ENCODE peak calls at places on chromosome 20, in seven cellular contexts. T is osteocyte; D is AML-193; A is stimulated activated CD4-positive, alpha-beta T cell treated with anti-CD3 and anti-CD28 coated beads, Interleukin-2, amount 100 ng/mL, for 48 hours; E is fibroblast of lung; U is posterior vena cava; K is Panc1. F is an unnamed sample.

GRCh38 chr20:23879811-23880374 is 345 bp upstream of the CST5 start:
- DNase-seq in T (no peak), D (no peak), A (no peak), E (no peak), U (no peak), K (no peak), F (peak; percentile 87)

GRCh38 chr20:62822788-62823651 is 6.2 kb downstream of the COL9A3 start:
- DNase-seq in T (no peak), D (peak; percentile 43), A (no peak), E (no peak), U (no peak), K (peak; percentile 55), F (no peak)

GRCh38 chr20:53926428-53927028 is 143.9 kb downstream of the BCAS1 start:
- DNase-seq in T (no peak), D (peak; percentile 56), A (no peak), E (peak; percentile 65), U (no peak), K (peak; percentile 98), F (no peak)

GRCh38 chr20:24986436-24987015 is 6.0 kb downstream of the APMAP start:
- DNase-seq in T (peak; percentile 49), D (no peak), A (no peak), E (no peak), U (no peak), K (no peak), F (no peak)

GRCh38 chr20:43563429-43563828 is 4.6 kb downstream of the SGK2 start:
- DNase-seq in T (no peak), D (no peak), A (no peak), E (peak; percentile 45), U (no peak), K (no peak), F (no peak)

GRCh38 chr20:35146299-35146921 is 726 bp downstream of the EDEM2 start:
- DNase-seq in T (no peak), D (peak; percentile 2), A (no peak), E (no peak), U (peak; percentile 71), K (no peak), F (no peak)

GRCh38 chr20:40506567-40506966 is 182.5 kb downstream of the MAFB start:
- DNase-seq in T (peak; percentile 90), D (peak; percentile 98), A (no peak), E (peak; percentile 99), U (peak; percentile 98), K (no peak), F (peak; percentile 94)

GRCh38 chr20:48716086-48716485 is 111.7 kb downstream of the PREX1 start:
- DNase-seq in T (no peak), D (no peak), A (peak; percentile 31), E (no peak), U (no peak), K (no peak), F (no peak)

GRCh38 chr20:22805970-22806369 is 221.6 kb upstream of the FOXA2 start:
- DNase-seq in T (no peak), D (no peak), A (no peak), E (no peak), U (no peak), K (no peak), F (no peak)

GRCh38 chr20:57619053-57619831 is 984 bp downstream of the ZBP1 start:
- DNase-seq in T (no peak), D (peak; percentile 29), A (peak; percentile 49), E (no peak), U (peak; percentile 86), K (no peak), F (no peak)

GRCh38 chr20:25576783-25577530 is 8.4 kb downstream of the NINL start:
- DNase-seq in T (no peak), D (no peak), A (no peak), E (no peak), U (peak; percentile 50), K (no peak), F (no peak)

GRCh38 chr20:20289331-20289730 is 78.6 kb upstream of the INSM1 start:
- DNase-seq in T (no peak), D (no peak), A (no peak), E (no peak), U (no peak), K (no peak), F (no peak)

GRCh38 chr20:20009784-20010253 is 7.3 kb upstream of the NAA20 start:
- DNase-seq in T (no peak), D (no peak), A (no peak), E (no peak), U (no peak), K (no peak), F (no peak)

GRCh38 chr20:52087471-52087870 is 104.1 kb downstream of the ZFP64 start:
- DNase-seq in T (no peak), D (no peak), A (no peak), E (no peak), U (no peak), K (no peak), F (no peak)

GRCh38 chr20:51631011-51631950 is 88.8 kb upstream of the NFATC2 start:
- DNase-seq in T (no peak), D (peak; percentile 69), A (peak; percentile 38), E (peak; percentile 99), U (peak; percentile 84), K (peak; percentile 85), F (peak; percentile 93)

GRCh38 chr20:53149184-53149651 is 177.1 kb downstream of the TSHZ2 start:
- DNase-seq in T (no peak), D (no peak), A (no peak), E (no peak), U (no peak), K (no peak), F (no peak)

GRCh38 chr20:63955281-63955845 is 853 bp downstream of the UCKL1 start:
- DNase-seq in T (no peak), D (peak; percentile 31), A (no peak), E (peak; percentile 33), U (no peak), K (no peak), F (no peak)

GRCh38 chr20:61608275-61609085 is 356.4 kb downstream of the CDH4 start:
- DNase-seq in T (no peak), D (no peak), A (no peak), E (peak; percentile 25), U (no peak), K (no peak), F (no peak)

GRCh38 chr20:2820084-2820895 is 4.1 kb downstream of the TMEM239 start:
- DNase-seq in T (peak; percentile 72), D (no peak), A (no peak), E (peak; percentile 39), U (no peak), K (no peak), F (no peak)

GRCh38 chr20:1322511-1323245 is 6.3 kb downstream of the SDCBP2 start:
- DNase-seq in T (no peak), D (no peak), A (no peak), E (peak; percentile 99), U (peak; percentile 85), K (no peak), F (no peak)

GRCh38 chr20:20366551-20366895 is 1.4 kb upstream of the INSM1 start:
- DNase-seq in T (no peak), D (no peak), A (no peak), E (no peak), U (no peak), K (no peak), F (no peak)

GRCh38 chr20:14984768-14985622 is 647.6 kb upstream of the FLRT3 start:
- DNase-seq in T (no peak), D (no peak), A (no peak), E (no peak), U (no peak), K (no peak), F (no peak)

GRCh38 chr20:63501818-63502670 is 3.2 kb upstream of the EEF1A2 start:
- DNase-seq in T (no peak), D (no peak), A (no peak), E (no peak), U (peak; percentile 70), K (no peak), F (no peak)

GRCh38 chr20:16028923-16029322 is 544.3 kb downstream of the KIF16B start:
- DNase-seq in T (no peak), D (no peak), A (no peak), E (no peak), U (no peak), K (no peak), F (no peak)

F was measured in esophagus muscularis mucosa.